ENCODE peak calls at places on chromosomes 12 and 14, in nine cellular contexts. U is AG09309, A is heart right ventricle, X is fibroblast of pulmonary artery, D is choroid plexus epithelial cell, J is thoracic aorta, P is Caco-2, I is nephron progenitor cell, R is pancreas. E is an unnamed sample.

GRCh38 chr12:94955193-94955592 is 48.3 kb downstream of the NDUFA12 start:
- DNase-seq in J (no peak), P (no peak), X (no peak), A (no peak), I (no peak), R (no peak), U (no peak), D (no peak), E (no peak)

GRCh38 chr14:63896278-63896720 is 43.5 kb downstream of the SYNE2 start:
- DNase-seq in D (peak), P (no peak), I (no peak), J (peak), U (peak), X (peak), R (peak), A (peak), E (peak)

GRCh38 chr12:3455312-3455711 is 35.7 kb upstream of the PRMT8 start:
- DNase-seq in D (no peak), P (no peak), J (no peak), R (no peak), X (no peak), I (no peak), A (no peak), U (no peak), E (no peak)

GRCh38 chr12:117671734-117672133 is 297.1 kb downstream of the KSR2 start:
- DNase-seq in A (no peak), P (peak), X (no peak), R (no peak), U (no peak), J (no peak), D (peak), I (peak), E (peak)

GRCh38 chr14:62181591-62181990 is 419.4 kb downstream of the SNAPC1 start:
- DNase-seq in A (no peak), I (no peak), P (no peak), X (no peak), D (no peak), R (no peak), J (no peak), U (no peak), E (no peak)

GRCh38 chr14:100824156-100824555 is 1.8 kb upstream of the MEG3 start:
- DNase-seq in I (peak), U (no peak), J (no peak), D (peak), R (no peak), P (no peak), A (peak), X (peak), E (no peak)

GRCh38 chr12:99026332-99027116 is 381.4 kb downstream of the APAF1 start:
- DNase-seq in A (no peak), D (no peak), P (no peak), J (no peak), X (no peak), I (no peak), U (no peak), R (no peak), E (no peak)

GRCh38 chr14:102221026-102221425 is 81.3 kb downstream of the WDR20 start:
- DNase-seq in A (no peak), J (no peak), R (no peak), D (no peak), X (peak), P (no peak), I (no peak), U (no peak), E (peak)

GRCh38 chr12:104292872-104293794 is 10.4 kb upstream of the EID3 start:
- DNase-seq in X (peak), U (no peak), I (no peak), J (no peak), D (no peak), A (no peak), R (no peak), P (no peak), E (no peak)

GRCh38 chr14:69610859-69611263 is 535 bp upstream of the SUSD6 start:
- DNase-seq in J (no peak), X (peak), U (no peak), D (peak), A (no peak), R (no peak), I (no peak), P (no peak), E (peak)

GRCh38 chr12:6074979-6075585 is 49.4 kb downstream of the VWF start:
- DNase-seq in R (no peak), I (peak), A (peak), J (no peak), D (no peak), U (no peak), P (no peak), X (no peak), E (no peak)

GRCh38 chr14:102923201-102923919 is 897 bp downstream of the AMN start:
- DNase-seq in J (no peak), U (no peak), D (no peak), I (no peak), P (no peak), A (no peak), R (no peak), X (no peak), E (no peak)

GRCh38 chr14:29242755-29243340 is 476.3 kb downstream of the FOXG1 start:
- DNase-seq in X (peak), U (no peak), A (no peak), I (no peak), P (no peak), D (peak), R (no peak), J (no peak), E (no peak)

GRCh38 chr12:43988838-43989560 is 153.1 kb downstream of the TMEM117 start:
- DNase-seq in X (no peak), I (no peak), D (peak), P (no peak), J (no peak), U (no peak), R (no peak), A (no peak), E (no peak)

GRCh38 chr14:86055512-86055911 is 525.6 kb downstream of the FLRT2 start:
- DNase-seq in I (no peak), U (no peak), P (no peak), X (peak), A (no peak), D (peak), R (no peak), J (no peak), E (no peak)

GRCh38 chr12:118880745-118881144 is 100.6 kb upstream of the SRRM4 start:
- DNase-seq in P (no peak), D (no peak), I (peak), J (no peak), U (no peak), X (no peak), A (no peak), R (no peak), E (no peak)

GRCh38 chr14:71247106-71247505 is 339.8 kb downstream of the PCNX1 start:
- DNase-seq in J (no peak), R (no peak), D (no peak), U (no peak), X (no peak), P (no peak), I (no peak), A (no peak), E (peak)

GRCh38 chr12:124433147-124433874 is 134.1 kb downstream of the NCOR2 start:
- DNase-seq in R (no peak), J (no peak), P (no peak), I (no peak), A (peak), D (no peak), X (no peak), U (no peak), E (no peak)

GRCh38 chr14:90698379-90698869 is 117.8 kb downstream of the TTC7B start:
- DNase-seq in D (peak), J (no peak), U (no peak), P (no peak), A (peak), I (no peak), X (peak), R (no peak), E (no peak)

GRCh38 chr12:131027876-131028586 is 74.3 kb downstream of the ADGRD1 start:
- DNase-seq in I (no peak), A (no peak), P (no peak), U (no peak), X (no peak), D (no peak), R (no peak), J (no peak), E (no peak)

GRCh38 chr12:132359971-132360370 is 30.6 kb upstream of the GALNT9 start:
- DNase-seq in P (no peak), I (no peak), X (no peak), D (no peak), A (no peak), R (no peak), J (no peak), U (no peak), E (no peak)

GRCh38 chr14:64542839-64543207 is 2.3 kb downstream of the HSPA2 start:
- DNase-seq in J (no peak), R (no peak), U (no peak), A (no peak), D (no peak), P (no peak), I (no peak), X (no peak), E (no peak)

GRCh38 chr12:5096241-5096880 is 52.7 kb downstream of the KCNA5 start:
- DNase-seq in D (peak), I (no peak), U (peak), P (no peak), R (no peak), J (no peak), A (no peak), X (peak), E (peak)

GRCh38 chr12:59403259-59403932 is 192.4 kb upstream of the SLC16A7 start:
- DNase-seq in P (peak), D (peak), I (peak), A (no peak), U (peak), R (peak), X (peak), J (no peak), E (peak)

GRCh38 chr12:68805592-68806120 is 2.3 kb upstream of the MDM2 start:
- DNase-seq in P (no peak), D (no peak), R (no peak), I (no peak), J (no peak), X (no peak), A (no peak), U (no peak), E (peak)

GRCh38 chr14:22046063-22046462 is 372.4 kb upstream of the OR4E1 start:
- DNase-seq in A (no peak), D (no peak), R (no peak), J (no peak), P (no peak), U (no peak), X (no peak), I (no peak), E (no peak)

GRCh38 chr14:22044193-22044592 is 370.6 kb upstream of the OR4E1 start:
- DNase-seq in X (no peak), D (no peak), R (no peak), P (no peak), I (no peak), U (no peak), J (no peak), A (no peak), E (no peak)

GRCh38 chr14:22052795-22053194 is 379.2 kb upstream of the OR4E1 start:
- DNase-seq in J (no peak), I (no peak), P (no peak), A (no peak), R (no peak), X (no peak), D (no peak), U (no peak), E (no peak)

GRCh38 chr14:22047105-22047504 is 373.5 kb upstream of the OR4E1 start:
- DNase-seq in P (no peak), D (peak), X (peak), I (no peak), U (no peak), J (no peak), A (no peak), R (no peak), E (no peak)
- TF ChIP-seq CTCF in P (peak), D (peak), X (peak), I (peak), U (no peak), J (no peak), A (peak), R (no peak), E (no peak)

GRCh38 chr12:120235369-120236123 is 30.0 kb downstream of the PXN start:
- DNase-seq in D (no peak), U (no peak), A (no peak), I (peak), R (no peak), J (no peak), X (no peak), P (no peak), E (no peak)
- TF ChIP-seq CTCF in D (peak), U (peak), A (peak), I (peak), R (no peak), J (no peak), X (peak), P (no peak), E (peak)

GRCh38 chr14:50667491-50668007 is 557 bp downstream of the SAV1 start:
- DNase-seq in U (no peak), D (no peak), X (no peak), P (peak), I (no peak), A (no peak), J (no peak), R (peak), E (no peak)
- TF ChIP-seq CTCF in U (no peak), D (no peak), X (no peak), P (no peak), I (no peak), A (no peak), J (no peak), R (no peak), E (no peak)

GRCh38 chr14:77131206-77131605 is 10.4 kb downstream of the ZDHHC22 start:
- DNase-seq in R (no peak), X (no peak), I (no peak), P (no peak), A (no peak), U (no peak), D (no peak), J (no peak), E (no peak)

GRCh38 chr14:77128414-77128891 is 13.1 kb downstream of the ZDHHC22 start:
- DNase-seq in A (no peak), J (no peak), X (peak), D (peak), R (peak), I (no peak), U (no peak), P (no peak), E (no peak)

GRCh38 chr14:77133718-77134338 is 7.8 kb downstream of the ZDHHC22 start:
- DNase-seq in U (no peak), R (peak), P (peak), D (peak), J (no peak), A (peak), X (peak), I (peak), E (peak)

GRCh38 chr14:77130386-77130785 is 11.2 kb downstream of the ZDHHC22 start:
- DNase-seq in J (no peak), I (no peak), D (no peak), P (no peak), A (no peak), X (no peak), R (no peak), U (no peak), E (no peak)

DNA sequence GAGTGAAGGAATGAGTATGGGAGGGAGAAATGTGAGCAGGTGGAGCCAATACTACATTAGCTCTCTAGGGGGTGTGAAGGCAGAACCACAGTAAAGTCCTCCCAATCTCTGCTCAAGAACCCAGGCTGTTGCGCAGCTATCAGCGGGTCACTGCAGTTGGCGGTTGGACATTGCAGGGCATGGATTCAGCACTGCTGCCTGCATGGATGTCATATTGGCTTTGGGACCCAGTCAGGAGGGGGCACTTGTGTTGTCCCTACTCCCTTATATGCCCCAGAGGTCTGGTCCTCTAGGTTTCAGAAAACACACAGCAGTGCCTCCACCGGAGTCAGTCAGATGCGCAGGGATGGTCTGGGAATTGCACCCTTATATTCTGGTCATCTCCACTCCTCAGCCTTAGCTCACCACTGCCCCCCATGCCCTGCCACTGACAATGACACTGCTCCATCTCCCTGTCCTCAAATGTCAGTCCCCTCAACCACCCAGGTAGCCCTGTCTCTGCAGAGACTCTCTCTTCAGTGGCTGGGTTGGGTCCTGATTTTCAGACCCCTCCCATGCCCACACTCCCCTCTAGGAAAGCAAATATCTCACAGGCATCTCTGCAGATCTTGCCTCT is 9.6 kb downstream of the ZDHHC22 start:
- DNase-seq in I (no peak), A (no peak), X (no peak), D (no peak), R (no peak), J (no peak), P (no peak), U (no peak), E (no peak)
- TF ChIP-seq CTCF in I (no peak), A (no peak), X (no peak), D (no peak), R (no peak), J (no peak), P (no peak), U (no peak), E (peak)

DNA sequence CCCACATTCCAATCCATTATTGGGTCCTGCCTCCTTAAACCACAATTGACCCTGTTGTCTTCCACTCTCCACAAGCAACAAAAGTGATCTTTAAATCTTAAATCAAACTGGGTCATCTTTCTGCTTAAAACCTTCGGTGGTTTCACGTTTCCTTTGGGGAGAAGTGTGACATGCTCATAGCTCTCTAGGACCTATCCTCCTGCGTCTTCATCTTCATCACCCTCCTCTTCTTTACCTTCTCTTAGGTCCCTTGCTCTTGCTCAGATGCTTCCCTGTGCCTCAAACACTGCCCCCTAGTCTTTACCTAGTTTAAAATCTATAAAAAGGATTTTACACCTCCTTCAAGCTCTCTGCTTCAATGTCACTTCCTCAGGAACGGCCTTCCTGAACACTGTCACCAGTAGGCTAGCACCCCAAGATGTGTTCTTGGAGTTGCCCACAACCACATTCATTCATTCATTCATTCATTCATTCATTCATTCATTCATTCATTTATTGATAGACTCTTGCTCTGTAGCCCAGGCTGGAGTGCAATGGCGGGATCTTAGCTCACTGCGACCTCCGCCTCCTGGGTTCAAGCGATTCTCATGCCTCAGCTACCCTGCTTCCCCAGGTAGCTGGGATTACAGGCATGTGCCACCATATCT is 46.8 kb downstream of the GALNT4 start:
- DNase-seq in I (no peak), R (no peak), U (no peak), A (no peak), J (no peak), P (no peak), D (no peak), X (no peak), E (no peak)
- TF ChIP-seq CTCF in I (no peak), R (no peak), U (no peak), A (no peak), J (no peak), P (no peak), D (peak), X (no peak), E (no peak)

DNA sequence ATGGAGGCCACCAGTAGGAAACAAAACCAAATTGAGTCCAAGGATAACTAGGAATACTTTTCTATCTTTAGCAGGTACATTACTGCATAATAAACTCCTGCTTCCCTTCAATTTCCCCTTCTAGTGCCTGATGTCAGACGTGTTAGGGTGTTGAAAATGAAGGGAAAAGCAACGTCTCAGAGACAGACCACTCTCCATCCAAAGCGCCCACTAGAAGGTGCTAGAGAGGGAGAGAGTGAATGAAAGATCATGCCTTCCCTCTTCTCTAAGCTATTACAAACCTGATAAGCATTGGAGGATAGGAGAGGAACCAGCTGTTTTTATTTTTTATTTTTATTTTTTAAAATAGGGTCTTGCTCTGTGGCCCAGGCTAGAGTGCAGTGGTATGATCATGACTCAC is 64.1 kb downstream of the ZNF641 start:
- DNase-seq in P (no peak), J (no peak), U (no peak), A (no peak), I (no peak), X (peak), R (no peak), D (peak), E (no peak)
- TF ChIP-seq CTCF in P (peak), J (peak), U (peak), A (peak), I (peak), X (peak), R (peak), D (peak), E (peak)

GRCh38 chr12:79374543-79374942 is 316.2 kb downstream of the PAWR start:
- DNase-seq in X (no peak), U (no peak), P (no peak), I (no peak), J (no peak), R (no peak), D (no peak), A (no peak), E (no peak)
- TF ChIP-seq CTCF in X (no peak), U (no peak), P (no peak), I (no peak), J (no peak), R (no peak), D (peak), A (no peak), E (no peak)

DNA sequence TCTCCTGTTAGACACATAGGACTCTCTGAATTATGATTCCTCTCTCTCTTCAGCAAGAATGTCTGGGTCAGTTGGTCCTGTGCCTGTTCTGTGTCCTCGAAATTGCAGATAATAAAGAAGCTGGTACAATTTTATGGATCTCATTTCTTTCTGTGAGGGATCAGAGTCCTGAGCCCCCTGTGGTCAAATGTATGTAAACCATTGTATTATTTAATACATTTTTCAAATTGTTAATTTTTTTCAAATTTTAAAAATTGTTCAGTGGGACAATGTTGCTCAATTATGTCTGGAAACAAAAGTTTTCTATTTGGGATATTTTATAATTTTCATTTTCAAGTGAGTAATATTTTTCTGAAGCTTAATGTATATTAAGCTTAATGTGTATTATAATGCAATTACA is 513.5 kb downstream of the CCER1 start:
- DNase-seq in J (no peak), P (no peak), D (no peak), R (no peak), A (no peak), I (no peak), U (no peak), X (no peak), E (no peak)
- TF ChIP-seq CTCF in J (no peak), P (no peak), D (peak), R (no peak), A (no peak), I (no peak), U (no peak), X (no peak), E (no peak)

E was measured in HFFc6.